ENCODE peak calls at places on chromosomes 5 and 9, in seven cellular contexts. U is GM12865, H is suprapubic skin, X is astrocyte of the spinal cord, P is cardiac muscle cell, G is mammary epithelial cell, N is pancreas. J is an unnamed sample.

GRCh38 chr5:57175586-57175985 is 1.7 kb downstream of the GPBP1 start:
- DNase-seq in H (no peak), G (peak; percentile 52), P (no peak), U (peak; percentile 74), X (no peak), N (no peak), J (no peak)

GRCh38 chr9:86573886-86574285 is 219.7 kb upstream of the TUT7 start:
- DNase-seq in H (no peak), N (no peak), P (no peak), X (no peak), U (no peak), G (no peak), J (no peak)

GRCh38 chr5:77993141-77993540 is 217.0 kb upstream of the TBCA start:
- DNase-seq in X (no peak), U (no peak), G (no peak), P (no peak), H (no peak), N (no peak), J (no peak)

GRCh38 chr5:98474802-98475201 is 298.7 kb upstream of the RGMB start:
- DNase-seq in U (no peak), P (no peak), X (no peak), H (no peak), N (no peak), G (no peak), J (no peak)

GRCh38 chr9:91426123-91426745 is 2.6 kb upstream of the NFIL3 start:
- DNase-seq in X (peak; percentile 60), G (peak; percentile 48), U (peak; percentile 59), H (no peak), N (no peak), P (peak; percentile 39), J (no peak)

GRCh38 chr5:72767289-72768010 is 49.0 kb upstream of the TNPO1 start:
- DNase-seq in N (no peak), X (peak; percentile 37), H (no peak), U (no peak), P (no peak), G (no peak), J (no peak)

GRCh38 chr5:150333400-150333799 is 24.1 kb upstream of the TCOF1 start:
- DNase-seq in H (no peak), N (no peak), U (no peak), P (no peak), G (no peak), X (no peak), J (no peak)

GRCh38 chr5:15020731-15021130 is 149.2 kb upstream of the ANKH start:
- DNase-seq in P (no peak), N (no peak), X (no peak), G (no peak), H (no peak), U (no peak), J (no peak)

GRCh38 chr5:68088302-68088701 is 127.3 kb upstream of the PIK3R1 start:
- DNase-seq in U (no peak), N (no peak), H (no peak), P (no peak), X (peak; percentile 79), G (no peak), J (no peak)

GRCh38 chr5:108642170-108642906 is 105.4 kb upstream of the FER start:
- DNase-seq in X (peak; percentile 65), H (no peak), U (peak; percentile 90), G (peak; percentile 54), P (peak; percentile 88), N (no peak), J (peak; percentile 22)

GRCh38 chr9:70197384-70198039 is 61.3 kb upstream of the SMC5 start:
- DNase-seq in X (no peak), U (no peak), P (no peak), N (no peak), G (no peak), H (no peak), J (no peak)

GRCh38 chr5:112685929-112686328 is 51.8 kb upstream of the APC start:
- DNase-seq in G (no peak), X (peak; percentile 14), N (no peak), H (no peak), U (no peak), P (no peak), J (no peak)

GRCh38 chr5:79555418-79555817 is 41.5 kb upstream of the HOMER1 start:
- DNase-seq in H (no peak), N (no peak), P (no peak), X (no peak), G (no peak), U (no peak), J (no peak)
- TF ChIP-seq CTCF in H (no peak), N (no peak), P (no peak), X (no peak), G (no peak), U (no peak), J (no peak)

DNA sequence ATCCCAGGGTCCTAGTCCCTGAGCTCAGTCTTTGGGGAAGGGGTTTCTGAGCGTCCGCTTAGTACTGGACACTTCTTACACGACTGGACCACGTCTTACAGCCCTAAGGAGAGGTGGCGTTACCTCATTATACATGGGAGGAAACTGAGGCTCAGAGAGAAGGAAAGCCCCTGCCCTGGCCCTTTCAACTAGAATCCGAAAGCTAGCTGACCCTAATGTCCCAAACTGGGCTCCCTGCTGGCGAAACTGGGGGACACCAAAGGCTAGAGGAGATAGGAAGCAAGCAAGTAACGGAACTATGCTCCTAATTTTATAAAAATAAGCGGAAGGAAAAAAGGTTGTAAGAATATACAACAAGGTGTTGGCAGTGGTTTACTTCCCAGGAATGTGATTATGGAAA is 14.2 kb downstream of the LHX6 start:
- DNase-seq in H (no peak), N (no peak), U (no peak), G (no peak), P (no peak), X (no peak), J (no peak)
- H3K4me3 ChIP-seq in H (peak overlapping the region; percentile 51), N (no peak overlapping the region), U (no peak overlapping the region), G (no peak overlapping the region), P (peak overlapping the region; percentile 30), X (no peak overlapping the region), J (no peak overlapping the region)

GRCh38 chr5:9013147-9013546 is 532.7 kb downstream of the SEMA5A start:
- DNase-seq in P (no peak), H (no peak), X (no peak), U (no peak), N (no peak), G (no peak), J (no peak)
- TF ChIP-seq CTCF in P (no peak), H (no peak), X (no peak), U (no peak), N (no peak), G (no peak), J (no peak)

GRCh38 chr5:173231381-173231766 is 3.6 kb downstream of the NKX2-5 start:
- DNase-seq in P (peak; percentile 32), N (no peak), G (no peak), H (no peak), X (no peak), U (no peak), J (no peak)

GRCh38 chr5:173234129-173234793 is 745 bp downstream of the NKX2-5 start:
- DNase-seq in N (no peak), P (peak; percentile 49), X (no peak), G (no peak), U (no peak), H (no peak), J (no peak)

GRCh38 chr5:173231996-173232498 is 3.0 kb downstream of the NKX2-5 start:
- DNase-seq in G (no peak), P (peak; percentile 32), H (no peak), N (no peak), U (no peak), X (no peak), J (no peak)

GRCh38 chr5:173233347-173234128 is 1.5 kb downstream of the NKX2-5 start:
- DNase-seq in G (no peak), P (peak; percentile 52), U (no peak), X (no peak), H (no peak), N (no peak), J (no peak)

GRCh38 chr5:173232499-173233346 is 2.3 kb downstream of the NKX2-5 start:
- DNase-seq in G (no peak), P (peak; percentile 62), H (no peak), N (no peak), U (no peak), X (no peak), J (no peak)
- H3K4me3 ChIP-seq in G (no peak overlapping the region), P (peak overlapping the region; percentile 96), H (peak overlapping the region; percentile 15), N (no peak overlapping the region), U (no peak overlapping the region), X (no peak overlapping the region), J (no peak overlapping the region)

GRCh38 chr5:2802693-2803365 is 51.4 kb upstream of the IRX2 start:
- DNase-seq in U (no peak), P (no peak), H (no peak), G (no peak), N (no peak), X (no peak), J (no peak)

GRCh38 chr5:2803751-2804150 is 52.3 kb upstream of the IRX2 start:
- DNase-seq in P (no peak), X (no peak), H (no peak), U (no peak), N (no peak), G (no peak), J (no peak)

GRCh38 chr5:2801602-2802525 is 50.4 kb upstream of the IRX2 start:
- DNase-seq in U (no peak), X (no peak), N (no peak), P (no peak), G (no peak), H (no peak), J (no peak)

GRCh38 chr5:2806176-2806575 is 54.7 kb upstream of the IRX2 start:
- DNase-seq in X (no peak), P (no peak), H (no peak), N (no peak), G (no peak), U (no peak), J (no peak)

DNA sequence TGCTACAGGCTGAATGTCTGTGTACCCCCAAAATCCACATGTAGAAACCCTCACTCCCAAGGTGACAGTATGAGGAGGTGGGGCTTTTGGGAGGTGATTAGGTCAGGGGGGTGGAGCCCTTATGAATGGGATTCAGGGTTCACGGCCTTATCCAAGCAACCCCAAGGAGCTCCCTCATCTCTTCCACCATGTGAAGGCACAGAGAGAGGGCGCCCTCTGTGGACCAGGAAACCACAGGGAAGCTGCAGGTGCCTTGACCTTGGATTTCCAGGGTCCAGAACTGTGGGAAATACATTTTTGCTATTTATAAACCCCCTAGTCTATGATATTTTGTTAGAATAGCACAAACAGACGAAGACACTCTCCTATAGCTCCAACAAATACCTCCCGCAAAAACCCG is 53.6 kb upstream of the IRX2 start:
- DNase-seq in H (no peak), U (no peak), N (no peak), P (no peak), G (peak; percentile 26), X (no peak), J (no peak)
- TF ChIP-seq CTCF in H (peak; percentile 8), U (no peak), N (no peak), P (no peak), G (peak; percentile 82), X (no peak), J (no peak)

GRCh38 chr5:163565931-163566608 is 60.7 kb downstream of the MAT2B start:
- DNase-seq in U (peak; percentile 40), P (peak; percentile 34), G (peak; percentile 23), H (no peak), X (peak; percentile 23), N (peak; percentile 72), J (no peak)
- H3K4me3 ChIP-seq in U (peak overlapping the region; percentile 49), P (peak overlapping the region; percentile 29), G (peak overlapping the region; percentile 17), H (peak overlapping the region; percentile 39), X (peak overlapping the region; percentile 37), N (no peak overlapping the region), J (peak overlapping the region; percentile 20)

J was measured in uterus.